ENCODE peak calls at places on chromosomes 12 and 14, in nine cellular contexts. P, U, Z, R, T, W, D, F and J are unnamed samples.

GRCh38 chr14:66624319-66624937 is 116.5 kb downstream of the GPHN start:
- DNase-seq in P (peak; percentile 71), F (no peak), D (no peak), R (no peak), U (no peak), T (peak; percentile 71), W (peak; percentile 81), Z (peak; percentile 71), J (peak; percentile 47)

GRCh38 chr14:89243765-89244164 is 173.3 kb downstream of the FOXN3 start:
- DNase-seq in W (no peak), P (no peak), F (no peak), D (no peak), Z (no peak), U (no peak), T (no peak), R (no peak), J (no peak)

GRCh38 chr14:30906752-30907658 is 32.6 kb downstream of the COCH start:
- DNase-seq in F (no peak), Z (no peak), D (no peak), P (peak; percentile 40), T (no peak), R (no peak), W (peak; percentile 25), U (no peak), J (peak; percentile 16)

GRCh38 chr12:120514002-120514401 is 15.0 kb downstream of the COQ5 start:
- DNase-seq in R (no peak), T (peak; percentile 32), W (no peak), U (no peak), F (no peak), P (no peak), D (no peak), Z (no peak), J (no peak)

GRCh38 chr14:81095539-81095938 is 125.2 kb downstream of the GTF2A1 start:
- DNase-seq in R (no peak), F (no peak), W (no peak), P (no peak), T (no peak), D (no peak), Z (no peak), U (no peak), J (no peak)

GRCh38 chr12:66035289-66035961 is 95.1 kb downstream of the LLPH start:
- DNase-seq in W (peak; percentile 77), T (no peak), F (no peak), R (no peak), U (no peak), P (peak; percentile 71), D (no peak), Z (no peak), J (peak; percentile 15)

GRCh38 chr14:72644038-72644437 is 249.9 kb downstream of the DPF3 start:
- DNase-seq in D (no peak), T (no peak), P (no peak), U (no peak), F (no peak), R (no peak), Z (no peak), W (no peak), J (no peak)

GRCh38 chr14:59308706-59309105 is 120.2 kb downstream of the DAAM1 start:
- DNase-seq in T (no peak), F (no peak), P (no peak), R (no peak), W (peak; percentile 70), U (no peak), D (no peak), Z (no peak), J (no peak)

GRCh38 chr12:31506907-31507306 is 84.0 kb downstream of the DENND5B start:
- DNase-seq in W (peak; percentile 60), U (no peak), F (no peak), D (no peak), T (no peak), Z (no peak), R (no peak), P (peak; percentile 72), J (no peak)

GRCh38 chr12:98492580-98493140 is 22.7 kb upstream of the TMPO start:
- DNase-seq in T (no peak), Z (peak; percentile 49), U (no peak), D (no peak), W (no peak), F (no peak), P (peak; percentile 18), R (no peak), J (no peak)

GRCh38 chr14:38105106-38105702 is 102.5 kb upstream of the SSTR1 start:
- DNase-seq in W (no peak), F (no peak), T (no peak), R (no peak), D (no peak), Z (no peak), U (no peak), P (no peak), J (no peak)

GRCh38 chr12:50659690-50660424 is 104.0 kb upstream of the ATF1 start:
- DNase-seq in U (no peak), P (peak; percentile 24), W (no peak), D (no peak), Z (no peak), F (no peak), T (no peak), R (no peak), J (no peak)

GRCh38 chr12:81942588-81942987 is 183.4 kb upstream of the PPFIA2 start:
- DNase-seq in F (no peak), U (no peak), W (no peak), P (no peak), D (peak; percentile 37), Z (no peak), R (no peak), T (no peak), J (peak; percentile 66)
- H3K4me3 ChIP-seq in F (no peak overlapping the region), U (no peak overlapping the region), W (no peak overlapping the region), P (no peak overlapping the region), D (peak overlapping the region; percentile 2), Z (no peak overlapping the region), R (no peak overlapping the region), T (no peak overlapping the region), J (no peak overlapping the region)

DNA sequence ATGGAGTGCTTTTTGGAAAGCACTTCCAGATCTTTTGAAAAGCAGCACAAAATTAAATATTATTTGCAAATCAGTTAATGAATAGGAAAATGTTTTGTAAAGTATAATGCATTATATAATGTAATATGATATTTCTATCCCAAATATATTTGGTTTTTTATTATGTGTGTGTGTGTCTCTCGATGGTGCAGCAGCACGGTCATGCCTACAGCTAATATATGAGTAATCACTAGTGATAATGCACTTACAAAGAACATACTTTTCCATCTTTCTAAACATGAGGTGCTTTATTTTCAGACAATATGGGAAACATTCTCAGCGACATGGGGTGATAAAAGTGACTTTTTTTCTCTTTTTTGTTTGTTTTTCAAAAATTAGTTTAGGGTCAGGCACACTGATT is 1.3 kb upstream of the EEA1 start:
- DNase-seq in U (no peak), Z (no peak), W (peak; percentile 32), D (no peak), F (no peak), T (no peak), P (no peak), R (no peak), J (no peak)
- H3K4me3 ChIP-seq in U (no peak overlapping the region), Z (peak overlapping the region; percentile 85), W (peak overlapping the region; percentile 82), D (no peak overlapping the region), F (no peak overlapping the region), T (no peak overlapping the region), P (peak overlapping the region; percentile 71), R (no peak overlapping the region), J (no peak overlapping the region)

DNA sequence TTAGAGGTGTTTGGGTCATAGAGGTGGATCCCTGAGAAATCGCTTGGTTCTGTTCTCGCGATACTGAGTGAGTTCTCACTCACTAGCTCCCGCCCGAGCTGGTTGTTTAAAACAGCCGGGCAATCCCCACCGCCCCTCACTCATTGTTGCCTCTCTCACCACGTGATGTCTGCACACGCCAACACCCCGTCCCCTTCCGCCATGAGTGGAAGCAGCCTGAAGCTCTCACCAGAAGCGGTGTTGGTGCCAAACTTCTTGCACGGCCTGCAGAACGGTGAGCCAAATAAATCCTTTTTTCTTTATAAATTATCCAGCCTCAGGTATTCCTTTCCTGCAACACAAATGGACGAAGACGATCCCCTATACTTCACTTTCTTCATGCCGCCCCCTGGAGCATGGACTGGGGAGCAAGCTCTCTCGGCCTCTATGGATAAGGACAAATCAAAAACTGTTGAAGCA is 45.4 kb upstream of the CCND2 start:
- DNase-seq in R (no peak), P (no peak), T (peak; percentile 72), U (no peak), D (no peak), F (no peak), W (no peak), Z (no peak), J (no peak)
- H3K4me3 ChIP-seq in R (no peak overlapping the region), P (no peak overlapping the region), T (peak overlapping the region; percentile 40), U (no peak overlapping the region), D (no peak overlapping the region), F (no peak overlapping the region), W (no peak overlapping the region), Z (no peak overlapping the region), J (no peak overlapping the region)

GRCh38 chr14:68681256-68681655 is 111.6 kb downstream of the ZFP36L1 start:
- DNase-seq in F (no peak), P (no peak), U (no peak), W (no peak), Z (no peak), R (no peak), T (no peak), D (no peak), J (no peak)

GRCh38 chr14:68683326-68683725 is 109.5 kb downstream of the ZFP36L1 start:
- DNase-seq in U (no peak), F (no peak), P (no peak), R (no peak), D (no peak), Z (no peak), W (peak; percentile 43), T (no peak), J (no peak)

GRCh38 chr14:68680541-68681051 is 112.3 kb downstream of the ZFP36L1 start:
- DNase-seq in F (no peak), U (no peak), Z (no peak), R (no peak), P (no peak), D (no peak), W (peak; percentile 91), T (no peak), J (no peak)

GRCh38 chr14:68684466-68685418 is 108.1 kb downstream of the ZFP36L1 start:
- DNase-seq in F (no peak), P (peak; percentile 39), T (no peak), W (no peak), D (no peak), U (no peak), R (no peak), Z (no peak), J (no peak)

DNA sequence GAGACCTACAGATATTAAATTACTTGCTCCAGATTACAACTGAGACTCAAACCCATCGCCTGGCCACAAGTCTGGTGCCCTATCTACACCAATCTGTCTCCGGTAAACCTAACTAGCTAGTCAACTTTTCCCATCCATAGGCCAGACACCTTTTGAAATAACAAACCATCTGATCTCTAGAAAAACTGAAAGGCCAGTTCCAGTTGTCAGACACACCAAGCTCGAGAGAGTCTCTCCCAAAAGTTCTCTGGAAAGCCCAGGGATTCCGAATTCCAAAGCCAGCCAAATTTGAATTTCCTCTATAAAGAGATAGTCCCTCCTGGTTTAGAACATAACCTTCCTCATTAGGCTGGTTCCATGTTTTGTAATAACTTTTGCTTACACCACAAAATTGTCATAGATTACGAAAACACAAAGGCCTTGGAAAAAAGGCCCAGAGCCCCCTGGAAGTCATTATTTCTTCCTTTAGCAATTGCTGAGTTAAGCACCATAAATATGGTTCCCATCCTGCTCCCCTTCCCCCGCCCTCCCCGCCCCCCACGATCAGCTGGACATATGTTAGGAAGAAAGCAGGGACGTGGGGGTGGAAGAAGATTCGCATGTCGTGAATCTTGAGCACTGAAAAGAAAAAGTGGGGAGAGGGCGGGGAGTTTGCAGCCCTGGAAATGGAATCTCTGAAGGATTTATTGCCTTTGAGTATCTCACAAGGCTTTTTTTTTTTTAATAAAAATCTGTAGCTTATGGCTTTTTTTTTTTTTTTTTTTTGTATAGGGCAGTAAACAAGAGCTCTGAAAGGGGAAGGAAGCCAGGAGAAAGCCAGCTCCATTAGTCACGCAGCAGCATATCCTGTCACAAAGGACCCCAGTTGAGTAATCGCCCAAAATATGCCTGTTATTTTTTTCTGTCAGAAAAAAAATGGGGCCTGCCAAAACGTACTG is 110.4 kb downstream of the ZFP36L1 start:
- DNase-seq in R (peak; percentile 20), P (peak; percentile 92), Z (no peak), D (no peak), W (peak; percentile 100), F (no peak), U (no peak), T (no peak), J (no peak)
- H3K4me3 ChIP-seq in R (no peak overlapping the region), P (no peak overlapping the region), Z (no peak overlapping the region), D (no peak overlapping the region), W (no peak overlapping the region), F (no peak overlapping the region), U (no peak overlapping the region), T (no peak overlapping the region), J (no peak overlapping the region)